ENCODE peak calls at places on chromosomes 11 and 22, in five cellular contexts. G, I, W, X and T are unnamed samples.

GRCh38 chr11:130452171-130452570 is 3.7 kb downstream of the ADAMTS15 start:
- DNase-seq in G (no peak), I (no peak), W (no peak), X (no peak), T (no peak)

GRCh38 chr22:44164031-44164430 is 16.7 kb upstream of the PARVG start:
- DNase-seq in G (no peak), I (no peak), W (no peak), X (no peak), T (no peak)

GRCh38 chr11:69906453-69906907 is 87.3 kb upstream of the FGF3 start:
- DNase-seq in G (no peak), I (no peak), W (no peak), X (no peak), T (no peak)

GRCh38 chr11:134407321-134407828 is 4.7 kb downstream of the B3GAT1 start:
- DNase-seq in G (no peak), I (no peak), W (no peak), X (no peak), T (no peak)

GRCh38 chr22:46274381-46274780 is 6.6 kb downstream of the TTC38 start:
- DNase-seq in G (no peak), I (no peak), W (no peak), X (no peak), T (no peak)

GRCh38 chr22:29716814-29717213 is 3.0 kb upstream of the CABP7 start:
- DNase-seq in G (peak; percentile 38), I (peak; percentile 75), W (no peak), X (no peak), T (no peak)

GRCh38 chr11:75369846-75370245 is 18.4 kb upstream of the ARRB1 start:
- DNase-seq in G (no peak), I (no peak), W (no peak), X (peak; percentile 23), T (no peak)

GRCh38 chr11:65887723-65888162 is 528 bp downstream of the FIBP start:
- DNase-seq in G (no peak), I (no peak), W (no peak), X (no peak), T (no peak)

GRCh38 chr22:42077486-42078125 is 1.9 kb upstream of the SMDT1 start:
- DNase-seq in G (no peak), I (no peak), W (no peak), X (no peak), T (no peak)

GRCh38 chr22:47029244-47030001 is 267.0 kb downstream of the TBC1D22A start:
- DNase-seq in G (no peak), I (no peak), W (no peak), X (no peak), T (no peak)

GRCh38 chr11:65498727-65498976 is 193 bp upstream of the MALAT1 start:
- DNase-seq in G (no peak), I (no peak), W (no peak), X (no peak), T (no peak)

GRCh38 chr22:40182231-40182835 is 4.6 kb downstream of the TNRC6B start:
- DNase-seq in G (no peak), I (peak; percentile 60), W (no peak), X (no peak), T (no peak)

GRCh38 chr11:70301191-70301590 is 30.7 kb downstream of the PPFIA1 start:
- DNase-seq in G (no peak), I (no peak), W (no peak), X (no peak), T (no peak)

DNA sequence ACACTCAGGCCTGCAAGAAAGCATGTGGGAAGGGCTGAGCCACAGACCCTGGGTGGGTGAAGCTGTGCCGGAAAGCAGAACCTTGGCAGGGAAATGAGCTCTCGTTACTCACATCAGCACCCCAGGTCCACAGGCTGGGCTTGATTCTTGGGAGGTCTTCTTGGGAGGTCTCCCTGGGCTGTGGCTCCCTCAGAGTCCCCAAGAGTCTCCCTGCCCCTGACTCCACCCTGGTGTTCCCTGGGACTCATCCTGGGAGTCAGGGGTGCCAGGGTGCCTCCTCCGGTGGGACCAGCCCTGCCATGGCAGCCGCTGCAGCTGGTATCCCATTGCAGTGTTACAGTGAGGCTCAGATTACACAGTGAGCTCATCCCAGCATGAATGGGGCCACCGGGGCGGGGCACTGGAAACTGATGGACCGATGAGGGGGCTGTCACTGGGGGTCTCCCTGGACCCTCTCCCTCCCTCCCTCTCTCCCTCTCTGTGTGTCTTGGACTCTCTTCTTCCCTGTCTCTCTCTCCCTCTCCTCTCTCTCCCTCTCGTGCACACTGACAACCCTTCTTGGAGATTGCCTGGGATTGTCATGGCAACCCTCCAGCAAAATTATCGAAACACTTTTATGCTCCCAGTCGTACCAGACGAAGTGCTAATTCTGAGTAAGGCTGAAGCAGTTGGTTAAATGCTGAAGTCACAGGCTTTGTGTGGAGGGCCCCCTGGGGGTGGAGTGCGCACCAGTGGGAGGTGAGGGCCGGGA is 8.7 kb upstream of the C11orf96 start:
- DNase-seq in G (no peak), I (peak; percentile 56), W (no peak), X (peak; percentile 60), T (no peak)
- H3K4me3 ChIP-seq in G (no peak overlapping the region), I (no peak overlapping the region), W (no peak overlapping the region), X (no peak overlapping the region), T (no peak overlapping the region)

GRCh38 chr11:26782220-26782619 is 60.4 kb upstream of the SLC5A12 start:
- DNase-seq in G (no peak), I (no peak), W (no peak), X (no peak), T (no peak)

GRCh38 chr11:26780686-26781085 is 58.8 kb upstream of the SLC5A12 start:
- DNase-seq in G (no peak), I (peak; percentile 57), W (no peak), X (no peak), T (no peak)

GRCh38 chr11:26779466-26779865 is 57.6 kb upstream of the SLC5A12 start:
- DNase-seq in G (no peak), I (no peak), W (no peak), X (no peak), T (no peak)

GRCh38 chr11:26778000-26778757 is 56.3 kb upstream of the SLC5A12 start:
- DNase-seq in G (no peak), I (peak; percentile 91), W (no peak), X (no peak), T (no peak)

GRCh38 chr11:26777276-26777939 is 55.5 kb upstream of the SLC5A12 start:
- DNase-seq in G (no peak), I (no peak), W (no peak), X (no peak), T (no peak)
- H3K4me3 ChIP-seq in G (no peak overlapping the region), I (no peak overlapping the region), W (no peak overlapping the region), X (no peak overlapping the region), T (no peak overlapping the region)

GRCh38 chr22:38214248-38215056 is 12.7 kb downstream of the MAFF start:
- DNase-seq in G (no peak), I (peak; percentile 58), W (peak; percentile 80), X (peak; percentile 62), T (no peak)
- H3K4me3 ChIP-seq in G (no peak overlapping the region), I (no peak overlapping the region), W (peak overlapping the region; percentile 19), X (peak overlapping the region; percentile 27), T (no peak overlapping the region)

GRCh38 chr11:120401506-120401905 is 65.3 kb downstream of the ARHGEF12 start:
- DNase-seq in G (no peak), I (peak; percentile 19), W (no peak), X (no peak), T (no peak)

GRCh38 chr11:120398184-120398583 is 62.0 kb downstream of the ARHGEF12 start:
- DNase-seq in G (no peak), I (peak; percentile 81), W (no peak), X (no peak), T (no peak)

GRCh38 chr11:120403966-120404365 is 67.8 kb downstream of the ARHGEF12 start:
- DNase-seq in G (no peak), I (no peak), W (no peak), X (no peak), T (no peak)

GRCh38 chr11:120399312-120399711 is 63.1 kb downstream of the ARHGEF12 start:
- DNase-seq in G (no peak), I (peak; percentile 75), W (no peak), X (no peak), T (no peak)

GRCh38 chr11:120400564-120401364 is 64.6 kb downstream of the ARHGEF12 start:
- DNase-seq in G (peak; percentile 33), I (peak; percentile 99), W (no peak), X (peak; percentile 70), T (peak; percentile 81)
- H3K4me3 ChIP-seq in G (no peak overlapping the region), I (peak overlapping the region; percentile 18), W (no peak overlapping the region), X (peak overlapping the region; percentile 42), T (peak overlapping the region; percentile 39)

DNA sequence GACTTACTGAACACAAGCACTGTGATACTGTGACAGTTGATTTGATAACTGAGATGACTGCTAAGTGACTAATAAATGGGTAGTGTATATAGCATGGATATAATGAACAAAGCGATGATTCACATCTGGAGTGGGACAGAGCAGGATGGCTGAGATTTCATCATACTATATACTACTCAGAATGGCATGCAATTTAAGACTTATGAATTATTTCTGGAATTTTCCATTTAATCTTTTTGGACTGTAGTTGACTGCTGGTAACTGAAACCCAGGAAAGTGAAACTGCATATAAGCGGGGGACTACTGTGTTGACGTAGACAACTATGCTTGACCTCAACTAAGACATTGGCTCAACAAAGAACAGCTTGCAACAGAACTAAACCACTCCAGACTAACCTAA is 20.0 kb upstream of the NUCB2 start:
- DNase-seq in G (no peak), I (peak; percentile 92), W (no peak), X (no peak), T (no peak)
- H3K4me3 ChIP-seq in G (no peak overlapping the region), I (no peak overlapping the region), W (no peak overlapping the region), X (no peak overlapping the region), T (no peak overlapping the region)

GRCh38 chr22:25661067-25661466 is 80.9 kb upstream of the MYO18B start:
- DNase-seq in G (no peak), I (peak; percentile 17), W (no peak), X (no peak), T (no peak)
- H3K4me3 ChIP-seq in G (no peak overlapping the region), I (no peak overlapping the region), W (no peak overlapping the region), X (no peak overlapping the region), T (no peak overlapping the region)

GRCh38 chr11:64060861-64061444 is 25.2 kb downstream of the FLRT1 start:
- DNase-seq in G (no peak), I (peak; percentile 19), W (peak; percentile 41), X (no peak), T (no peak)
- H3K4me3 ChIP-seq in G (peak overlapping the region; percentile 10), I (no peak overlapping the region), W (peak overlapping the region; percentile 24), X (peak overlapping the region; percentile 16), T (no peak overlapping the region)

GRCh38 chr22:50544078-50544745 is 1.5 kb upstream of the KLHDC7B start:
- DNase-seq in G (peak; percentile 52), I (peak; percentile 55), W (peak; percentile 77), X (no peak), T (no peak)
- H3K4me3 ChIP-seq in G (peak overlapping the region; percentile 29), I (peak overlapping the region; percentile 1), W (peak overlapping the region; percentile 51), X (peak overlapping the region; percentile 44), T (peak overlapping the region; percentile 43)

GRCh38 chr22:18971321-18971751 is 35.2 kb upstream of the PRODH start:
- DNase-seq in G (no peak), I (no peak), W (no peak), X (no peak), T (no peak)
- H3K4me3 ChIP-seq in G (no peak overlapping the region), I (no peak overlapping the region), W (no peak overlapping the region), X (no peak overlapping the region), T (no peak overlapping the region)

GRCh38 chr11:79437981-79438630 is 2.7 kb downstream of the TENM4 start:
- DNase-seq in G (peak; percentile 28), I (peak; percentile 70), W (no peak), X (peak; percentile 23), T (no peak)
- H3K4me3 ChIP-seq in G (peak overlapping the region; percentile 67), I (peak overlapping the region; percentile 92), W (no peak overlapping the region), X (peak overlapping the region; percentile 65), T (peak overlapping the region; percentile 42)